ENCODE peak calls at places on chromosomes 7 and 10, in eight cellular contexts. E is uterus; F is AG04450; V is GM23338; O is AG10803; Q is RWPE1; K is endothelial cell; L is CD4-positive, alpha-beta T cell. Y is an unnamed sample.

GRCh38 chr10:48363617-48364355 is 57.3 kb downstream of the MAPK8 start:
- DNase-seq in E (no peak), F (peak; percentile 51), V (peak; percentile 79), O (peak; percentile 76), Q (peak; percentile 46), K (peak; percentile 22), L (peak; percentile 2), Y (no peak)

GRCh38 chr10:79374312-79375191 is 27.3 kb downstream of the PPIF start:
- DNase-seq in E (peak; percentile 82), F (peak; percentile 45), V (peak; percentile 86), O (peak; percentile 68), Q (peak; percentile 88), K (peak; percentile 89), L (peak; percentile 71), Y (peak; percentile 81)

GRCh38 chr7:112206238-112207105 is at the start of the genes DOCK4 and ZNF277:
- DNase-seq in E (peak; percentile 99), F (peak; percentile 97), V (peak; percentile 100), O (peak; percentile 98), Q (peak; percentile 98), K (peak; percentile 99), L (peak; percentile 98), Y (peak; percentile 99)

GRCh38 chr7:150875791-150876190 is 23.5 kb downstream of the AOC1 start:
- DNase-seq in E (no peak), F (no peak), V (no peak), O (no peak), Q (no peak), K (no peak), L (no peak), Y (no peak)

GRCh38 chr7:144038887-144039286 is 9.9 kb upstream of the OR2A5 start:
- DNase-seq in E (no peak), F (no peak), V (no peak), O (no peak), Q (no peak), K (no peak), L (no peak), Y (no peak)

GRCh38 chr10:126787201-126787600 is 116.7 kb upstream of the C10orf90 start:
- DNase-seq in E (no peak), F (no peak), V (no peak), O (no peak), Q (no peak), K (no peak), L (no peak), Y (no peak)

GRCh38 chr7:127665922-127666321 is 13.9 kb downstream of the SND1 start:
- DNase-seq in E (no peak), F (no peak), V (peak; percentile 62), O (no peak), Q (no peak), K (no peak), L (no peak), Y (peak; percentile 64)

GRCh38 chr7:94921911-94922310 is 14.5 kb downstream of the PPP1R9A start:
- DNase-seq in E (no peak), F (no peak), V (no peak), O (no peak), Q (no peak), K (no peak), L (no peak), Y (no peak)

GRCh38 chr10:6689036-6689435 is 109.0 kb upstream of the PRKCQ start:
- DNase-seq in E (no peak), F (no peak), V (no peak), O (no peak), Q (peak; percentile 36), K (no peak), L (no peak), Y (no peak)

GRCh38 chr10:6299234-6299633 is 96.5 kb downstream of the PFKFB3 start:
- DNase-seq in E (no peak), F (no peak), V (no peak), O (no peak), Q (peak; percentile 97), K (no peak), L (no peak), Y (no peak)

GRCh38 chr7:115574676-115575291 is 455.8 kb downstream of the TFEC start:
- DNase-seq in E (no peak), F (no peak), V (peak; percentile 3), O (no peak), Q (no peak), K (no peak), L (no peak), Y (no peak)

GRCh38 chr7:150986556-150986955 is 4.3 kb upstream of the NOS3 start:
- DNase-seq in E (no peak), F (no peak), V (no peak), O (no peak), Q (no peak), K (no peak), L (no peak), Y (peak; percentile 30)

GRCh38 chr7:157482517-157483120 is 145.8 kb downstream of the DNAJB6 start:
- DNase-seq in E (no peak), F (no peak), V (peak; percentile 16), O (no peak), Q (no peak), K (no peak), L (no peak), Y (no peak)

GRCh38 chr10:99435986-99436633 is 5.7 kb upstream of the GOT1 start:
- DNase-seq in E (no peak), F (peak; percentile 23), V (peak; percentile 65), O (peak; percentile 58), Q (no peak), K (peak; percentile 21), L (no peak), Y (no peak)

GRCh38 chr10:5076615-5077014 is 17.6 kb upstream of the AKR1C3 start:
- DNase-seq in E (no peak), F (no peak), V (no peak), O (peak; percentile 81), Q (no peak), K (no peak), L (no peak), Y (no peak)

GRCh38 chr7:3922175-3922635 is 621.2 kb downstream of the SDK1 start:
- DNase-seq in E (no peak), F (peak; percentile 24), V (peak; percentile 83), O (peak; percentile 62), Q (peak; percentile 70), K (peak; percentile 7), L (no peak), Y (peak; percentile 84)
- TF ChIP-seq CTCF in E (no peak), F (peak; percentile 20), V (peak; percentile 51), O (peak; percentile 11), Q (peak; percentile 47), K (no peak), L (no peak), Y (peak; percentile 51)

GRCh38 chr7:149775176-149775556 is 1.8 kb upstream of the ZNF467 start:
- DNase-seq in E (no peak), F (no peak), V (no peak), O (no peak), Q (no peak), K (no peak), L (no peak), Y (no peak)

GRCh38 chr7:149776848-149777407 is 3.5 kb upstream of the ZNF467 start:
- DNase-seq in E (no peak), F (no peak), V (no peak), O (no peak), Q (no peak), K (no peak), L (no peak), Y (no peak)

GRCh38 chr7:149777551-149778326 is 4.4 kb upstream of the ZNF467 start:
- DNase-seq in E (no peak), F (no peak), V (no peak), O (no peak), Q (no peak), K (no peak), L (no peak), Y (no peak)

GRCh38 chr7:149774237-149775175 is 1.1 kb upstream of the ZNF467 start:
- DNase-seq in E (peak; percentile 37), F (no peak), V (peak; percentile 64), O (no peak), Q (no peak), K (peak; percentile 28), L (no peak), Y (peak; percentile 59)

DNA sequence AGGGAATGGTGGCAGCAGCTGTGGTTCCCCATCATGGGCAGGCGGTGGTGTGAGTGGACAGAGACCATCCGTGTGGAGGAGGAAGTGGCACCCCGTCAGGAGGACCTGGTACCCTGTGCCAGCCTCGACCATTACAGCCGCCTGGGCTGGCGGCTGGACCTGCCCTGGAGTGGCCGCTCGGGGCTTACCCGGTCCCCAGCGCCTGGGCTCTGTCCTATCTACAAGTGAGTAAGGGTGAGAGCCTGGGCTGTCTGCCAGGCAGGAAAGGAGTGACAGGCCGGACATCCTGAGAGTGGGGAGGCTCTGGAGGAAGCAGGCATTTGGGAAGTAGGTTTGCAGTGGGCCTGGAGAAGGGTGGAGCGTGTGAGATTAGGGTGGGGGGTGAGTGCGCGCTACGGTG is 2.9 kb upstream of the ZNF467 start:
- DNase-seq in E (no peak), F (no peak), V (no peak), O (no peak), Q (no peak), K (peak; percentile 63), L (no peak), Y (no peak)
- TF ChIP-seq CTCF in E (no peak), F (no peak), V (no peak), O (no peak), Q (no peak), K (no peak), L (no peak), Y (no peak)

DNA sequence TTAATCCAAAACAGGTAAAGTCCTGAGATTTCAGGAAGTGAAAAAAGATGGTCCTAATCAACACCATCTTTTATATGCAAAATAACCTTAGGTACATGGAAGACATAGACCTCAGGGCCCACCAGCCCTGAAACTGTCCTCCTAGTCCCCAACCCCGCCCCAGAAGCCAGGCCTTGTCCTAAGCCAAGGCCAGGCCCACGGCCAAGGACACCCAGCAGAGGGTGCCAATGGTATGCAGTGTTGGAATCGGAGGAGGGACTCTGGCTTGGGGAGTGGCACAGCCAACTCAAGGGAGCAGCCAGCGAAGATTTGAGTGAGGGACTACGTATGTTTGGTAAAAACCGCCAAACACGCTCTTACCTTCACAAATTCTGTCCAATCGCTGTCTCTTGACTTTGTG is 96.7 kb downstream of the ZRANB1 start:
- DNase-seq in E (no peak), F (no peak), V (peak; percentile 67), O (peak; percentile 28), Q (no peak), K (no peak), L (no peak), Y (peak; percentile 66)
- TF ChIP-seq CTCF in E (peak; percentile 7), F (peak; percentile 6), V (peak; percentile 64), O (no peak), Q (no peak), K (no peak), L (no peak), Y (peak; percentile 44)

DNA sequence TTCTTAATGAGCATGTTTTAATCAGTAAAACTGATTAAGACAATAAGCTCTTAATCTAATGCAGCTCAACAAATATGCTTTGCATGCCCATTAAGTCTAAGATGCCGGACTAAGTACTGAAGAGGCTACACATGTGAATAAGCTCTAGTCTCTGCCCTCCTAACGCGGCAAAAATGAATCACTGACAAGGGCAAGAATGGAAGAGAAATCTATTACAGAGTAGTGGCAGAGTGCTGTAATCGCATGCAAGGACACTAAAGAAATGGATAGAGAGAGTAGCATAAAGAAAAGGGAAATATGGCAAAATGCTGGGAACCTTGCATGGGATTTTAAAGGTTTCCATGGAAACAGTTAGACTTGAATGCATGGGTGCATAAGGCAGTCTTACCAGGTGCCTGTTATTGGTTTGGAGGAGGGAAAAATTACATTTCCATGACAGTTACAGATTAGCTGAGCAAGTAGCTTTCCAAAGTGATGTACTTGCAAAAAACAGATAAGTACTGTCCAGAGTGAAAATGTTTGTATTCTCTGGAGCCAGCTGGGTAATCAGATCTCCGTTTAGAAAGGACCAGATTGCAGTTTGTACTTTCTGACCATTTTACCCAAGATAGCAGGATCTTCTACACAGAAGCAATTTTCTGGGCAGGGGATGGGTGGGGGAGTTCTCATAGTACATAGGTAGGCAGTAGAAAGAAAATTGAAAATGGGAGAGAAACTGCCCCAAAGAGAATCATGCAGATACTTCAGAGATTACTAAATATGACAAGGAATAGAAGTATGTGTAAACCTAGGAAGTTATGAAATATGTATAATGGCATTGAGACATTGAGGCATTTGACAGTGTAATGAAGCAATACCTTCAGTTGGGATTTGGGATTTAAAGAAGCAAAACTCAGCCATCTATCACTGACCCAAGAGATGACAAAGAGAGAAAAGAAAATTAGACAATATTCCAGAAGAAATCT is 233.3 kb downstream of the PTN start:
- DNase-seq in E (no peak), F (no peak), V (no peak), O (peak; percentile 29), Q (no peak), K (no peak), L (no peak), Y (no peak)
- TF ChIP-seq CTCF in E (no peak), F (no peak), V (no peak), O (no peak), Q (no peak), K (no peak), L (no peak), Y (no peak)

Y was measured in H9.